ENCODE peak calls at places on chromosomes 16 and 17, in four cellular contexts. One of them, this sample, is unnamed.

GRCh38 chr16:79856581-79856980 is 256.0 kb upstream of the MAF start:
- DNase-seq in NCI-H1092 treated with DMSO at 0.1 percent for 48 hours: no peak
- DNase-seq in HFF-Myc: no peak
- DNase-seq in NCI-H748 treated with DMSO at 0.1 percent for 48 hours: no peak
- DNase-seq in this sample: no peak

GRCh38 chr17:78924481-78925151 is 571 bp downstream of the TIMP2 start:
- DNase-seq in NCI-H748 treated with DMSO at 0.1 percent for 48 hours: no peak
- DNase-seq in HFF-Myc: no peak
- DNase-seq in NCI-H1092 treated with DMSO at 0.1 percent for 48 hours: no peak
- DNase-seq in this sample: no peak

GRCh38 chr17:5788266-5788900 is 204.1 kb upstream of the NLRP1 start:
- DNase-seq in NCI-H748 treated with DMSO at 0.1 percent for 48 hours: no peak
- DNase-seq in HFF-Myc: no peak
- DNase-seq in NCI-H1092 treated with DMSO at 0.1 percent for 48 hours: no peak
- DNase-seq in this sample: no peak

GRCh38 chr16:68644715-68645493 is at the start of gene CDH3:
- DNase-seq in NCI-H748 treated with DMSO at 0.1 percent for 48 hours: peak
- DNase-seq in NCI-H1092 treated with DMSO at 0.1 percent for 48 hours: no peak
- DNase-seq in HFF-Myc: no peak
- DNase-seq in this sample: no peak

GRCh38 chr17:49106366-49107210 is 26.0 kb upstream of the B4GALNT2 start:
- DNase-seq in HFF-Myc: no peak
- DNase-seq in NCI-H748 treated with DMSO at 0.1 percent for 48 hours: no peak
- DNase-seq in NCI-H1092 treated with DMSO at 0.1 percent for 48 hours: no peak
- DNase-seq in this sample: no peak

GRCh38 chr16:77169650-77170236 is 21.2 kb upstream of the MON1B start:
- DNase-seq in NCI-H1092 treated with DMSO at 0.1 percent for 48 hours: peak
- DNase-seq in NCI-H748 treated with DMSO at 0.1 percent for 48 hours: peak
- DNase-seq in HFF-Myc: peak
- DNase-seq in this sample: no peak

GRCh38 chr16:49529646-49530045 is 156.0 kb downstream of the C16orf78 start:
- DNase-seq in HFF-Myc: no peak
- DNase-seq in NCI-H748 treated with DMSO at 0.1 percent for 48 hours: no peak
- DNase-seq in NCI-H1092 treated with DMSO at 0.1 percent for 48 hours: no peak
- DNase-seq in this sample: no peak

GRCh38 chr16:19808061-19808621 is 76.5 kb downstream of the GPRC5B start:
- DNase-seq in NCI-H1092 treated with DMSO at 0.1 percent for 48 hours: no peak
- DNase-seq in NCI-H748 treated with DMSO at 0.1 percent for 48 hours: no peak
- DNase-seq in HFF-Myc: no peak
- DNase-seq in this sample: no peak

GRCh38 chr17:76497979-76498885 is 3.0 kb downstream of the RHBDF2 start:
- DNase-seq in HFF-Myc: peak
- DNase-seq in NCI-H748 treated with DMSO at 0.1 percent for 48 hours: no peak
- DNase-seq in NCI-H1092 treated with DMSO at 0.1 percent for 48 hours: peak
- DNase-seq in this sample: no peak

GRCh38 chr17:48002920-48003685 is 32.2 kb downstream of the CDK5RAP3 start:
- DNase-seq in HFF-Myc: no peak
- DNase-seq in NCI-H1092 treated with DMSO at 0.1 percent for 48 hours: peak
- DNase-seq in NCI-H748 treated with DMSO at 0.1 percent for 48 hours: peak
- DNase-seq in this sample: no peak

GRCh38 chr16:65658339-65659275 is 536.7 kb upstream of the CDH11 start:
- DNase-seq in HFF-Myc: peak
- DNase-seq in NCI-H1092 treated with DMSO at 0.1 percent for 48 hours: peak
- DNase-seq in NCI-H748 treated with DMSO at 0.1 percent for 48 hours: no peak
- DNase-seq in this sample: peak

GRCh38 chr17:67238976-67239375 is 6.0 kb downstream of the HELZ start:
- DNase-seq in HFF-Myc: no peak
- DNase-seq in NCI-H1092 treated with DMSO at 0.1 percent for 48 hours: no peak
- DNase-seq in NCI-H748 treated with DMSO at 0.1 percent for 48 hours: no peak
- DNase-seq in this sample: no peak

This sample was measured in AG09319.